ENCODE peak calls at places on chromosomes 16 and 17, in five cellular contexts. S is AG10803, Y is dorsolateral prefrontal cortex, F is fibroblast of lung, C is brain microvascular endothelial cell. P is an unnamed sample.

GRCh38 chr16:88718178-88718577 is 11.9 kb downstream of the CTU2 start:
- DNase-seq in S (no peak), Y (no peak), F (no peak), C (no peak), P (no peak)

GRCh38 chr16:26727801-26728200 is 338.9 kb upstream of the C16orf82 start:
- DNase-seq in S (no peak), Y (no peak), F (no peak), C (no peak), P (no peak)

GRCh38 chr17:58329035-58329807 is 626 bp upstream of the TSPOAP1 start:
- DNase-seq in S (no peak), Y (peak), F (no peak), C (no peak), P (no peak)

GRCh38 chr17:269616-270514 is 82.7 kb downstream of the RPH3AL start:
- DNase-seq in S (no peak), Y (peak), F (no peak), C (no peak), P (no peak)

GRCh38 chr17:49739662-49740271 is 24.2 kb downstream of the FAM117A start:
- DNase-seq in S (no peak), Y (peak), F (peak), C (no peak), P (peak)

GRCh38 chr17:14604920-14605599 is 304.2 kb downstream of the HS3ST3B1 start:
- DNase-seq in S (no peak), Y (no peak), F (no peak), C (no peak), P (peak)

GRCh38 chr17:21046215-21046614 is 3.4 kb upstream of the USP22 start:
- DNase-seq in S (no peak), Y (no peak), F (no peak), C (no peak), P (no peak)

GRCh38 chr16:73506568-73507056 is 458.7 kb upstream of the ZFHX3 start:
- DNase-seq in S (no peak), Y (no peak), F (no peak), C (no peak), P (no peak)

GRCh38 chr17:688100-688989 is 26.3 kb downstream of the VPS53 start:
- DNase-seq in S (peak), Y (peak), F (peak), C (peak), P (no peak)

GRCh38 chr17:22217135-22217534 is 524.8 kb downstream of the KCNJ18 start:
- DNase-seq in S (no peak), Y (no peak), F (no peak), C (no peak), P (no peak)

GRCh38 chr16:87323727-87324410 is 6.7 kb upstream of the C16orf95 start:
- DNase-seq in S (no peak), Y (peak), F (no peak), C (no peak), P (no peak)

GRCh38 chr17:73586921-73587680 is 57.1 kb downstream of the SDK2 start:
- DNase-seq in S (no peak), Y (no peak), F (no peak), C (no peak), P (peak)

GRCh38 chr17:9669551-9670008 is 24.3 kb downstream of the USP43 start:
- DNase-seq in S (no peak), Y (no peak), F (no peak), C (no peak), P (no peak)

GRCh38 chr16:56669840-56670639 is 426 bp downstream of the MT1H start:
- DNase-seq in S (no peak), Y (no peak), F (no peak), C (no peak), P (no peak)

GRCh38 chr17:7004398-7005253 is 7.8 kb upstream of the RNASEK start:
- DNase-seq in S (peak), Y (no peak), F (peak), C (peak), P (peak)

GRCh38 chr16:10578474-10579316 is 1.7 kb downstream of the EMP2 start:
- DNase-seq in S (no peak), Y (no peak), F (no peak), C (no peak), P (peak)

GRCh38 chr16:88534731-88535141 is 35.5 kb upstream of the ZC3H18 start:
- DNase-seq in S (peak), Y (no peak), F (peak), C (peak), P (no peak)

GRCh38 chr17:57407287-57408063 is 151.2 kb downstream of the MSI2 start:
- DNase-seq in S (no peak), Y (no peak), F (no peak), C (no peak), P (peak)

GRCh38 chr17:74042744-74043486 is 160.6 kb upstream of the RPL38 start:
- DNase-seq in S (peak), Y (peak), F (peak), C (peak), P (no peak)

GRCh38 chr16:47461598-47462266 is 601 bp downstream of the PHKB start:
- DNase-seq in S (peak), Y (no peak), F (peak), C (peak), P (peak)

GRCh38 chr17:45788057-45788456 is 3.9 kb downstream of the CRHR1 start:
- DNase-seq in S (no peak), Y (no peak), F (no peak), C (no peak), P (no peak)

GRCh38 chr17:28511858-28512461 is 5.8 kb downstream of the FOXN1 start:
- DNase-seq in S (no peak), Y (no peak), F (no peak), C (no peak), P (no peak)

GRCh38 chr17:29563816-29564215 is 3.0 kb downstream of the ABHD15 start:
- DNase-seq in S (no peak), Y (no peak), F (no peak), C (no peak), P (no peak)

DNA sequence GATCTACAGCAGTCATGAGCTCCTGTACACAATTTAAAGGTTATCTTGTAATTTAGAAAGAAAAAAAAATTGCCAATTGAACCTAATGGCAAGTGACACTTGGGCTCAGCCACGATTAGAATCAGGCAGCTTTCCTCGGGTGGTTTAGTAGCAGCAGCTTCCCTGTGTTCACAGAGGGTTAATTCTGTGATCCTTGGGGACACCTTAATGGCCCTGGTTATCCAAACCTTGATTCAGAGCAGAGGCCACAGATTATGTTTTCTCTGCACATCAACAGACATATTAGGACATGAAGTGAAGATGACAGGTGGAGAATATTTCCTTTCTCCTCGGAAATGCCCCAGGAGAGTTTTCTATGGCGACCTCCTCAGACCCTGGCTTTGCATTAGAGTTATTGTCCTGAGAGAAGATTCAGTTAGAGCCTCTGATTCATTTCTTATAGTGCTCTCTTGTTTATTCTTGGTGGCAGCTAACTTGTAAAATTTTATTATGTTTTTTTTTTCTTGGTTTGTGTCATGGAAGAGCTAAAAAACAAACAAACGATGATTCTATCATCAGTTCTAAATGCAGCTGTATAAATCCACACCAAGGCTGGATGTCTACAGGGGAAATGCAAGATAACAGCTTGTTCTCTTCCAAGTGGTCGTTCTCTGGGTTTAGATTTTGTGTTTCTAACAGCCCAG is 351.2 kb upstream of the DYNLRB2 start:
- DNase-seq in S (no peak), Y (no peak), F (no peak), C (no peak), P (no peak)
- H3K4me3 ChIP-seq in S (no peak), Y (no peak), F (no peak), C (no peak), P (no peak)

GRCh38 chr16:19884021-19884485 is 595 bp downstream of the GPRC5B start:
- DNase-seq in S (no peak), Y (no peak), F (no peak), C (no peak), P (no peak)

GRCh38 chr16:19881783-19882182 is 2.9 kb downstream of the GPRC5B start:
- DNase-seq in S (no peak), Y (no peak), F (no peak), C (no peak), P (no peak)

GRCh38 chr16:19882186-19882585 is 2.5 kb downstream of the GPRC5B start:
- DNase-seq in S (no peak), Y (no peak), F (no peak), C (no peak), P (no peak)

GRCh38 chr16:19883296-19883951 is 1.2 kb downstream of the GPRC5B start:
- DNase-seq in S (no peak), Y (peak), F (peak), C (peak), P (peak)

DNA sequence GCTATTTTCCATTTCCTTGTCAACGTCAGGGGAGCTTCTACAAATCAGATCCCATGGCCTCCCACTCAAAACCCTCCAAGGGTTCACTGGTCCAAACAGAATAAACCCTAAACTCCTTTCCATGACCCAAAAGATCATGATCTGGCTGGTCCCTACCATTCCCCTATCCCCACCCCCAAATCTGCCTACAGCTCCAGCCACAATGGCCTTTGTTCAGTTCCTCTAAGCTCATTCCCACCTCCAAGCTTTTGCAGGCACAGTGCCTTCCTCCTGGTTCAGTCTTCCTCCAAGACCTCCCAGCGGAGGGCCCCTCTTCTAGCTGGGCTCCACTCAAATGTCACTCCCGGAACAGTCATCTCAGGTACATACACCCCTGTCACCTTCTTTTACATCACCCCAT is 2.0 kb downstream of the GPRC5B start:
- DNase-seq in S (no peak), Y (no peak), F (no peak), C (no peak), P (no peak)
- H3K4me3 ChIP-seq in S (no peak), Y (peak), F (no peak), C (no peak), P (no peak)

DNA sequence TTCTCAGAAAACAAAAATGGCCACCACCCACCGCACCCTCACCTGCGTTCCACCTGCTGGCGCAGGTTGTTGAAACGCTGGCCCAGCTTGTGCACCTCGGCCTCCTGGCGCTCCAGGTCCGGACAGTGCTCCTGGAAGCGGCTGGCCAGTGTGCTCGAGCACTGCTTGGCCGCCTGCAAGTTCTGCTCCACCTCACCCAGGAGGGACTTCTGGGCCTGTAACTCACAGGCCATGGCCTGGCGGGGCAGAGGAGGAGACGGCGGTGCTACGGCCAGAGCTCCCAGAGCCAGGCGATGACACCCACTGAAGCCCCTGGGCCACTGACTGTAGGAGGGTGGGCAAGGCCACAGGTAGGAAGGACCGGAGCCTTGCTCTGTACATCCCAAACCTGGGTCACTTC is 43.4 kb downstream of the UBN1 start:
- DNase-seq in S (no peak), Y (no peak), F (no peak), C (no peak), P (no peak)
- H3K4me3 ChIP-seq in S (no peak), Y (no peak), F (no peak), C (no peak), P (no peak)

DNA sequence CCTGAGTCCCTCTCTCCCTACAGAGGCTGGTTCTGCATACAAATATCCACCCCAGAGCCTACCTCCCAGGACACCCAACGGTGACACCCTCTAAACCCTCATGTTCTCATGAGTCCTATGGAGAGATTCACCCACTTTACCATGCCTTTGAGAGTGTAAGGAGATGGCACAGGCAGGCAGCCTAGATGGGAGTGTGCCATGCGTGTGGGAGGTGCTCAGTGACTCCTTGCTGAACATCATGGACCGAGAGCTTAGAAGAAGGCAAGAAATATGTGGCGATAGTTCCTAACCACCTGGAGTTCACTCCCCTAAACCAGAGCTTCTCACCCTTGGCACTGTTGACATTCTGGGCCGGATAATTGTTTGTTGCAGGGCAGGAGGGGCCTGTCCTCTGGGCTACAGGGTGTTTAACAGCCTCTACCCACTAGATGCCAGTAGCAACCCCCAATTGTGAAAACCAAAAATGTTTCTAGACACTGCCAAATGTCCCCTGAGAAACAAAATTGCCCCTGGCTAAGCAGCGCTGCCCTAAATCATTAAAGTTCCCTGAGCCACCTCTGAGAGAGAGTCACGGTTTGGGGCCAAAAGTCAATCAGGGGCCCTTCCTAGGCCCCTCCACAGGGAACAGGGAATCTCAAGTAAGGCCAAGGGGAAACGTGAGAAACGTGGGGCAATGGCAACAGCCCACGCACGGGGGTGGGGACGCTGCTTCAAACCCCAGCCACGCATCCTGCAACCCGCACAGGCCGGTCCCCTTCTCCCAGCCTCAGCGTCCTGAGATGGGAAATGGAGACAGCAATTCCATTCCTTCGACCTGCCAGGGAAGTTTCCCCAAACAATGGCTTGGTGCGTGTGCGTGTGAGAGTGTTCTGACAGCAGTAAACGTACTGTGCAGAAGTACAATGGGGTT is 66.8 kb downstream of the C16orf78 start:
- DNase-seq in S (no peak), Y (no peak), F (no peak), C (no peak), P (no peak)
- H3K4me3 ChIP-seq in S (no peak), Y (no peak), F (no peak), C (no peak), P (no peak)

DNA sequence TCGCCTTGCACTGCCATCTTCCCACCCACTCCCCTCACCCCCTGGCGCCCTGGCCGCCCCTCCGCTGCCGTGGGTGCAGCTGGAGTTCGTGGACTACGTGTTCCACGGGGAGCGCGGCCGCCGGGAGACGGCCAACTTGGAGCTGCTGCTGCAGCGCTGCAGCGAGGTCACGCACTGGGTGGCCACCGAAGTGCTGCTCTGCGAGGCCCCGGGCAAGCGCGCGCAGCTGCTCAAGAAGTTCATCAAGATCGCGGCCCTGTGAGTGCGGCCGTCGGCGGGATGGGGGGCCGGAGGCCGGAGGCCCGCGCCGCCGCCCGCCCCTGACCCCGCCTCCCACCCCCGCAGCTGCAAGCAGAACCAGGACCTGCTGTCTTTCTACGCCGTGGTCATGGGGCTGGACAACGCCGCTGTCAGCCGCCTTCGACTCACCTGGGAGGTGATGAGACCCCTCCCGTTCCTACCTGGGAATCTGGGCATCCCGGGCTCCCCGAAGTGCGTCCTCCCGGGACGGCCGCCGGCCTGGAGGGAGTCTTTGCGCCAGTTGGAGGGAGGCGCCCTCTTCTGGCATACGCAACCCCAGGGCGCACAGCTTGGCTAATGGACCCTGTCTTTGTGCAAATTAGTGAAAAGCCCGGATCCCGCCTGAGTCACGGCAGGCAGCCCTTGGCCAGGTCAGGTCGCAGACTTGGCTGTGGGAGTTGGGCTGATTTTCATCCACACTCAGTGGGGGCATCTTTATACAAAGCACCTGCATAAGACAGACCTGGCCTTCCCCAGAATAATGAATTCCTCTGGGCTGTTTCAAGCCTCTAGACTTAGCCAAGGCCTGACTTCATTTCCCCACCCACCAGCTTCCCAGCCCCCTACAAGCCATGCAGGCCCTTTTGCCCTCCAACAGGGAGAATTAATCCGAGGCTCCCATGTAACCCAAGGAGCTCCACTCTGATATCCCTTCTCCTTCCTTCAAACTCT is 14.3 kb downstream of the RAPGEFL1 start:
- DNase-seq in S (peak), Y (peak), F (peak), C (peak), P (peak)
- H3K4me3 ChIP-seq in S (peak), Y (peak), F (peak), C (peak), P (peak)

GRCh38 chr17:8393470-8394231 is 4.0 kb downstream of the RNF222 start:
- DNase-seq in S (no peak), Y (no peak), F (no peak), C (no peak), P (peak)
- H3K4me3 ChIP-seq in S (no peak), Y (no peak), F (no peak), C (no peak), P (no peak)

GRCh38 chr17:78918979-78919378 is 6.2 kb downstream of the TIMP2 start:
- DNase-seq in S (no peak), Y (no peak), F (no peak), C (no peak), P (no peak)
- H3K4me3 ChIP-seq in S (no peak), Y (no peak), F (no peak), C (no peak), P (no peak)

GRCh38 chr16:65024649-65025243 is 97.1 kb downstream of the CDH11 start:
- DNase-seq in S (peak), Y (no peak), F (no peak), C (peak), P (no peak)
- H3K4me3 ChIP-seq in S (no peak), Y (no peak), F (no peak), C (no peak), P (no peak)

GRCh38 chr16:62831235-62831634 is 795.0 kb upstream of the CDH8 start:
- DNase-seq in S (no peak), Y (no peak), F (no peak), C (no peak), P (no peak)

GRCh38 chr16:62829615-62830014 is 793.4 kb upstream of the CDH8 start:
- DNase-seq in S (no peak), Y (no peak), F (no peak), C (no peak), P (no peak)

GRCh38 chr16:62832214-62832613 is 796.0 kb upstream of the CDH8 start:
- DNase-seq in S (no peak), Y (no peak), F (no peak), C (no peak), P (no peak)

DNA sequence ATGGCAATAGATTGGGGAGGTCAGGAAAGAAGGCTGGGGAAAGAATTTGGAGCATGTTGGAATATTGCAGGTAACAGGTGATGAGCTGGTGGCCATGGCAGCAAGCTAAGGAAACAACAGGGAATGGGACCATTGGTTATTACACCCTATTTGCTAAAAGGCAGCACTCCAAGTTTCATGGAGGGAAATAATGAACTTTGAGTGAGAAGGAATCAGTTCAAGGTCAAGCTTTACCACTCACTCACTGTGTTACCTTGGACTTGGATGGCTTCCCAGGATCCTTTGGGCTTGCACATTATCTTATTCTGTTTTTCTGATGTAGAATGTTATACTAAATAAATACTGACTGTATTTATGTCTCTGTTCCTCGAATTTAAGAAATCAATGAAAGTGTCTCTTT is 792.8 kb upstream of the CDH8 start:
- DNase-seq in S (no peak), Y (no peak), F (no peak), C (no peak), P (no peak)
- H3K4me3 ChIP-seq in S (no peak), Y (no peak), F (no peak), C (no peak), P (no peak)